ENCODE peak calls at places on chromosomes 1 and 21, in four cellular contexts. S, T, P and J are unnamed samples.
A peak's percentile ranks its signal among the peaks of the same experiment; 100 is the strongest.

GRCh38 chr1:107936498-107937481 is 28.2 kb downstream of the VAV3 start:
- DNase-seq in S (peak; percentile 82), T (no peak), P (no peak), J (peak; percentile 86)

GRCh38 chr1:17547271-17547670 is 7.8 kb downstream of the ARHGEF10L start:
- DNase-seq in S (no peak), T (no peak), P (no peak), J (no peak)

GRCh38 chr1:51421961-51422360 is 91.6 kb upstream of the TTC39A start:
- DNase-seq in S (no peak), T (no peak), P (no peak), J (no peak)

GRCh38 chr1:52186449-52186848 is 44.6 kb downstream of the ZFYVE9 start:
- DNase-seq in S (no peak), T (no peak), P (no peak), J (no peak)

GRCh38 chr1:5479876-5480275 is 512.3 kb downstream of the NPHP4 start:
- DNase-seq in S (no peak), T (no peak), P (no peak), J (no peak)

GRCh38 chr1:169650551-169650950 is 20.6 kb upstream of the SELP start:
- DNase-seq in S (no peak), T (no peak), P (no peak), J (no peak)

GRCh38 chr1:10494754-10495474 is 20.2 kb downstream of the PEX14 start:
- DNase-seq in S (no peak), T (peak; percentile 71), P (peak; percentile 74), J (peak; percentile 76)

GRCh38 chr1:221791846-221792245 is 50.0 kb upstream of the DUSP10 start:
- DNase-seq in S (no peak), T (no peak), P (no peak), J (no peak)

GRCh38 chr21:14361958-14362357 is 21.0 kb downstream of the HSPA13 start:
- DNase-seq in S (no peak), T (no peak), P (no peak), J (peak; percentile 37)

GRCh38 chr1:185733818-185734709 is at the start of gene HMCN1:
- DNase-seq in S (peak; percentile 85), T (peak; percentile 80), P (no peak), J (peak; percentile 43)

GRCh38 chr1:101295212-101295611 is 58.4 kb downstream of the S1PR1 start:
- DNase-seq in S (no peak), T (no peak), P (no peak), J (no peak)

GRCh38 chr1:16181887-16182719 is 26.2 kb upstream of the EPHA2 start:
- DNase-seq in S (peak; percentile 93), T (peak; percentile 84), P (no peak), J (peak; percentile 89)

GRCh38 chr1:154434346-154435075 is 29.4 kb downstream of the IL6R start:
- DNase-seq in S (peak; percentile 90), T (peak; percentile 86), P (no peak), J (peak; percentile 80)

GRCh38 chr1:108845991-108846390 is 10.9 kb downstream of the AKNAD1 start:
- DNase-seq in S (no peak), T (no peak), P (no peak), J (peak; percentile 26)

GRCh38 chr1:248805905-248806304 is 19.8 kb downstream of the SH3BP5L start:
- DNase-seq in S (no peak), T (no peak), P (no peak), J (no peak)

GRCh38 chr1:173202430-173203145 is 4.5 kb downstream of the TNFSF4 start:
- DNase-seq in S (no peak), T (no peak), P (no peak), J (peak; percentile 41)

GRCh38 chr1:70586046-70586445 is 175.0 kb downstream of the CTH start:
- DNase-seq in S (no peak), T (no peak), P (no peak), J (no peak)

GRCh38 chr1:108829498-108829916 is 27.4 kb downstream of the AKNAD1 start:
- DNase-seq in S (no peak), T (no peak), P (no peak), J (no peak)

GRCh38 chr1:94579876-94580294 is 38.3 kb upstream of the F3 start:
- DNase-seq in S (no peak), T (no peak), P (no peak), J (no peak)

GRCh38 chr1:228497206-228497605 is 10.0 kb downstream of the RNF187 start:
- DNase-seq in S (no peak), T (no peak), P (no peak), J (no peak)

GRCh38 chr1:153141377-153141776 is 9.3 kb downstream of the SPRR2G start:
- DNase-seq in S (no peak), T (no peak), P (no peak), J (no peak)

GRCh38 chr1:43982798-43983197 is 3.8 kb downstream of the B4GALT2 start:
- DNase-seq in S (no peak), T (no peak), P (no peak), J (no peak)

GRCh38 chr1:220751130-220751529 is 3.0 kb downstream of the MTARC2 start:
- DNase-seq in S (no peak), T (no peak), P (no peak), J (no peak)

GRCh38 chr1:203287109-203287893 is 18.0 kb upstream of the BTG2 start:
- DNase-seq in S (no peak), T (peak; percentile 55), P (peak; percentile 60), J (no peak)

GRCh38 chr1:212701910-212702309 is 2.3 kb upstream of the BATF3 start:
- DNase-seq in S (no peak), T (no peak), P (no peak), J (no peak)
- H3K27me3 ChIP-seq in S (peaks cover 4% of the 10 kb centered on the region), T (peaks cover 26% of the 10 kb centered on the region), P (no peaks in the 10 kb centered on the region), J (no peaks in the 10 kb centered on the region)

DNA sequence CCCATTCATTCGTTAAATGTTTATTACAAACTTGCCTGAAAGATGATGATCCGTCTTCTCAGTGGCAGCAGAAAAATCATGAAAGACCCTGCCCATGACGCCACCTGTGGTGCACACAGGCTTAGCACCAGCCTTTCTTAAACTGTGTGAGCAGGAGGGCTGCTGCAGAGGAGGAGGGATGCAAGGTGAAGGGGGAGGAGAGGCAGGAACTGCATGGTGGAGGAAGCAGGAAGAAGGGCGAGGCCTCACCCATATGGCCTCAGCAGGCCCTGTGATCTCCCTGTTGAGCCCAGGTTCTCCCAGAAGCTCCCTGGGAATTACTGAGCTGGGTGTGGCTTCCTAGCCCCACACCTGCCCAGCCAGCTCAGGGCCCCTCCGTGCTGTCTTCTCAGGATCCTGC is 25.0 kb upstream of the RD3 start:
- DNase-seq in S (no peak), T (no peak), P (no peak), J (no peak)
- TF ChIP-seq CTCF in S (no peak), T (no peak), P (no peak), J (no peak)

GRCh38 chr1:156638189-156638588 is 3.7 kb upstream of the BCAN start:
- DNase-seq in S (no peak), T (no peak), P (no peak), J (no peak)

GRCh38 chr1:156641761-156642264 is at the start of gene BCAN:
- DNase-seq in S (no peak), T (peak; percentile 43), P (no peak), J (no peak)

GRCh38 chr1:156640842-156641706 is 843 bp upstream of the BCAN start:
- DNase-seq in S (no peak), T (no peak), P (no peak), J (no peak)

GRCh38 chr1:156639601-156640101 is 2.3 kb upstream of the BCAN start:
- DNase-seq in S (no peak), T (no peak), P (no peak), J (no peak)

DNA sequence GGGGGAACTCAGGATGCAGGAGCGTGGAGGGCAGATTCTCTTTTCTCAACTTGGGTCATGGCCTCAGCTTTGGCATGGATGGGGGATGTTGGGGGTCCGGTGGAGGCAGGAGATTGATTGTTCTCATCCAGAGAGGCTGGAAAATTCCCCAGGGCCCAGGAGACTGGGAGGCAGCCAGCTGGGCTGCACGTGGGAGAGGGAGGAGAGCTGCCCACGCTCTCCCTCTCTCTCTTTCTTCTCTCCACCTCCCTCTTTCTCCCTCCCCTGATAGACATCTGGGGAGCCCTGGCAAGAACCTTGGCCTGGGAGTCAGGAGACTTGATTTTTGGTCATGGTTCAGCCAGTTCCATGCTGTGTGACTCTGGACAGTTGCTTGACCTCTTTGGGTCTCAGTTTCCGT is 3.3 kb upstream of the BCAN start:
- DNase-seq in S (no peak), T (no peak), P (no peak), J (no peak)
- H3K27me3 ChIP-seq in S (peaks cover 91% of the 10 kb centered on the region), T (peaks cover 94% of the 10 kb centered on the region), P (peaks cover 35% of the 10 kb centered on the region), J (peaks cover 25% of the 10 kb centered on the region)

DNA sequence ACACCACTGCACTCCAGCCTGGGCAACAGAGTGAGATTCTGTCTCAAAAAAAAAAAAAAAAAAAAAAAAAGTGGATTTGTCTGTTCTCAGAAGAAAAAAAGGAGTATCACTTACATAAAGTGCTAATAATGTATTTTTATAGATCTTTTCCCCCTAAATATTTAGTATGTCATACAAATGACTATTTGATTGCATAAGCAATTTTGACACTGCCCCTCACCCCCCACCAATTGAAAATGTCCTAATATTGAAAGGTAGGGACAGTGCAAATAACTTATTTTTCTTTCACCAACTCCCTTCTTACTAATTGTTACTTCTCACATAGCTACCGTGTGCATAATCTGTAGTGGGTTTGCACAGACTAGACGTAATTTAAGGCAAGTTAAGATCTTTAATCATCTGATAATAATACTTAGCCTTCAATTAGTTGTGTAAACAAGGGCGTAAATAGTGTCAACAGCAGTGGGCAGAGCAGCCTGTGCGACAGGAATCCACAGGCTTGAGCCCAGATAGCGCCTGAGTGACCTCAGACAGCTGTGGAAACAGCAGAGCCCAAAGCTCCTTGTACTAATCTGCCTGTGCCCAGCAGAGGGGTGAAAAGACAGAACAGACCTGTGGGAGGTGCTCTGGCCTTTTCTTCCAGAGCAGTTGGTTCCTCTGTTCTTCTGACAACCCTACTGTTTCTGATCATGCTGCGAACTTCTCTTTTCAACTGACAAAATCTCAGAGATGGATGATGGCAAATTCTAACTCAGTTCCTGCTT is 4.5 kb upstream of the IER5 start:
- DNase-seq in S (no peak), T (no peak), P (peak; percentile 37), J (no peak)
- TF ChIP-seq CTCF in S (peak; percentile 13), T (peak; percentile 70), P (peak; percentile 73), J (peak; percentile 53)

DNA sequence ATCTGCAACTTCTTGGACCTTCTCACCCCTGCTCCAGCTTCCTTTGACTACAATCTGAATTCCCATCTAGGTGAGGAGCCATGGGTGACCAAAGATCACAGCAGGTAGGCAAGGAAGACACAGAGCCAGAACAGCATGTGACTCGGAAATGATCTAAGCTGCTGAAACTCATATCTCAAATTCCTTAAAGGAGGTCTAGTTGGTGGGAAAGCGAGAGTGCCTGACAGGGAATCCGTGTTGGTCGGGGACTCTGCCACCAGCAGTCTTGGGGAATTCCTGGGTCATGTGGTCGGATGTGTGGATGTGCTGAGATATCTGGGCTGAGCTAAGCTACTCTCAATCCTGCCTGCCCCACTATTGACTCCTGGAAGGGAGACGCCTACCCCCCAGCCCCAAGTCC is 3.2 kb upstream of the NUAK2 start:
- DNase-seq in S (no peak), T (no peak), P (no peak), J (no peak)
- H3K27me3 ChIP-seq in S (peaks cover 3% of the 10 kb centered on the region), T (peaks cover 19% of the 10 kb centered on the region), P (no peaks in the 10 kb centered on the region), J (no peaks in the 10 kb centered on the region)

DNA sequence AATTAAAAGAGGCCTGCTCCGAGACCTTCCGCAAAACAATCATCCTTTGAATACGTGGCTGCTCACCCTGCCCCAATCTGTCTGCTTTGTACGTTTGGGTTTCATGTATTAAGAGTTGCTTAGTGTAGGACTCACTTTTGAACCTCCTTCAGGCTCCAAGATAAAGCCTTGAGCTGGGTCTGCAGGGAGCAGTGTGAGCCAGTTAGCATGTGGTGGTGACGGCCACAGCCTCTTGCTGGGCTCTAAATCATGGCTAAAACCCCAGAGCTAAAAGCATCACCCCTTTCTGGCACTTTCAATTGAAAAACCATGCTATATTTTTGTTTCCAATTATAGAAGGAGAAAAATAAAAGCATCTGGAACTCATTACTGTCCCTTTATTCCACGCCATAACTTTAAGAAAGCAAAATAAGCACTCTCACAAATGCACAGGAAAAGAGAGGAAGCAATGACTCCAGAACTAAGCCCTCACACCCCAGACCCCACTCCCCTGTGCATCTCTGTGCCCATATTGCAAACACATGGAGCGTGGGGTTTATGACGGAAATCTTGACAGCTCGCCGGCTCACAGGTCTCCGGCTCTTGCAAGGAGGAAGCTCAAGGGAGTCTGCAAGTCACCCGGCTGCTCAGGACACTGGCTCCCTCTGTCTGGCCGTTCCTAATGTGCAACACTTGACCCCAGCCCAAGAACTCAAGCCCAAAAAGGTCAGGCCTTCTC is 135.5 kb downstream of the MIS18A start:
- DNase-seq in S (peak; percentile 85), T (peak; percentile 23), P (no peak), J (no peak)
- TF ChIP-seq CTCF in S (no peak), T (peak; percentile 12), P (no peak), J (peak; percentile 15)